ENCODE peak calls at places on chromosomes 5 and 9, in five cellular contexts. K is endothelial cell of umbilical vein, F is GM12878, T is A549, V is HepG2. N is an unnamed sample.

GRCh38 chr5:149485655-149486615 is 65.3 kb downstream of the CSNK1A1 start:
- DNase-seq in K (peak), T (peak), F (no peak), V (peak), N (no peak)

GRCh38 chr5:152560508-152561137 is 155.5 kb upstream of the NMUR2 start:
- DNase-seq in F (no peak), V (peak), K (peak), T (peak), N (peak)

GRCh38 chr5:91219141-91219802 is 163.8 kb downstream of the ARRDC3 start:
- DNase-seq in V (no peak), F (no peak), K (no peak), T (peak), N (peak)

GRCh38 chr9:113481176-113481805 is 17.8 kb downstream of the RGS3 start:
- DNase-seq in K (no peak), F (no peak), T (no peak), V (no peak), N (no peak)

GRCh38 chr5:91091471-91092234 is 291.5 kb downstream of the ARRDC3 start:
- DNase-seq in T (no peak), F (no peak), V (no peak), K (no peak), N (no peak)

GRCh38 chr5:88702328-88702727 is 180.7 kb downstream of the MEF2C start:
- DNase-seq in V (no peak), F (no peak), T (no peak), K (no peak), N (no peak)

GRCh38 chr9:124348831-124349230 is 66.4 kb downstream of the PSMB7 start:
- DNase-seq in V (no peak), F (no peak), T (no peak), K (no peak), N (no peak)

GRCh38 chr9:87040410-87041009 is 93.2 kb upstream of the GAS1 start:
- DNase-seq in F (no peak), V (no peak), T (no peak), K (no peak), N (no peak)

GRCh38 chr5:175873090-175873454 is 1.7 kb downstream of the CPLX2 start:
- DNase-seq in K (no peak), T (peak), V (peak), F (no peak), N (peak)

GRCh38 chr5:122846051-122846567 is 696 bp downstream of the SNX24 start:
- DNase-seq in K (no peak), T (peak), V (peak), F (no peak), N (peak)

GRCh38 chr5:40687316-40687715 is 7.6 kb downstream of the PTGER4 start:
- DNase-seq in K (peak), T (no peak), V (no peak), F (no peak), N (no peak)

GRCh38 chr9:113492343-113493079 is 29.0 kb downstream of the RGS3 start:
- DNase-seq in K (peak), V (no peak), T (no peak), F (no peak), N (peak)

GRCh38 chr5:174837919-174838902 is 113.8 kb downstream of the MSX2 start:
- DNase-seq in T (peak), F (no peak), K (no peak), V (no peak), N (peak)

GRCh38 chr9:78443946-78444345 is 147.0 kb downstream of the PSAT1 start:
- DNase-seq in K (no peak), F (no peak), V (no peak), T (no peak), N (no peak)

GRCh38 chr5:169856571-169856970 is 123.7 kb downstream of the INSYN2B start:
- DNase-seq in K (peak), V (no peak), F (no peak), T (peak), N (peak)

GRCh38 chr5:53323511-53323910 is 156.9 kb upstream of the FST start:
- DNase-seq in T (no peak), K (no peak), F (no peak), V (no peak), N (no peak)

GRCh38 chr9:37639109-37639748 is 11.5 kb upstream of the FRMPD1 start:
- DNase-seq in F (no peak), K (no peak), T (no peak), V (no peak), N (no peak)

GRCh38 chr5:153755913-153756500 is 265.5 kb downstream of the GRIA1 start:
- DNase-seq in F (no peak), V (no peak), K (no peak), T (no peak), N (no peak)

GRCh38 chr9:4550777-4551476 is 60.7 kb downstream of the SLC1A1 start:
- DNase-seq in T (no peak), V (no peak), F (no peak), K (peak), N (no peak)

GRCh38 chr5:52587131-52587530 is 200.6 kb upstream of the ITGA1 start:
- DNase-seq in F (no peak), V (no peak), K (no peak), T (no peak), N (no peak)

GRCh38 chr5:179914032-179914755 is 6.5 kb upstream of the TBC1D9B start:
- DNase-seq in K (no peak), F (no peak), V (peak), T (peak), N (peak)

GRCh38 chr9:109269839-109270238 is 51.0 kb downstream of the EPB41L4B start:
- DNase-seq in V (no peak), T (no peak), K (no peak), F (no peak), N (no peak)

GRCh38 chr9:98287383-98287782 is 31.9 kb upstream of the TBC1D2 start:
- DNase-seq in K (no peak), F (no peak), V (no peak), T (no peak), N (peak)

GRCh38 chr5:132267931-132268501 is 10.5 kb downstream of the PDLIM4 start:
- DNase-seq in T (no peak), F (no peak), K (no peak), V (peak), N (no peak)

GRCh38 chr5:15013654-15014463 is 142.3 kb upstream of the ANKH start:
- DNase-seq in V (peak), F (no peak), K (peak), T (peak), N (peak)

GRCh38 chr5:162391848-162392247 is 324.3 kb downstream of the GABRG2 start:
- DNase-seq in F (no peak), K (no peak), V (no peak), T (no peak), N (no peak)

GRCh38 chr9:69674112-69674511 is 1.9 kb upstream of the APBA1 start:
- DNase-seq in K (peak), V (no peak), F (no peak), T (no peak), N (no peak)

GRCh38 chr9:121725008-121725795 is 73.8 kb downstream of the DAB2IP start:
- DNase-seq in F (no peak), K (peak), T (no peak), V (no peak), N (no peak)

GRCh38 chr5:13478831-13479465 is 465.5 kb downstream of the DNAH5 start:
- DNase-seq in T (peak), F (no peak), V (peak), K (peak), N (peak)

GRCh38 chr9:18379073-18379811 is 94.7 kb upstream of the ADAMTSL1 start:
- DNase-seq in K (peak), V (no peak), F (no peak), T (no peak), N (no peak)

GRCh38 chr5:153237671-153238332 is 252.7 kb upstream of the GRIA1 start:
- DNase-seq in K (no peak), F (no peak), V (no peak), T (no peak), N (no peak)

GRCh38 chr9:69546265-69546664 is 125.9 kb downstream of the APBA1 start:
- DNase-seq in F (no peak), V (peak), K (peak), T (no peak), N (peak)

GRCh38 chr5:389197-389821 is 53.7 kb upstream of the EXOC3 start:
- DNase-seq in V (no peak), F (no peak), T (no peak), K (no peak), N (no peak)

DNA sequence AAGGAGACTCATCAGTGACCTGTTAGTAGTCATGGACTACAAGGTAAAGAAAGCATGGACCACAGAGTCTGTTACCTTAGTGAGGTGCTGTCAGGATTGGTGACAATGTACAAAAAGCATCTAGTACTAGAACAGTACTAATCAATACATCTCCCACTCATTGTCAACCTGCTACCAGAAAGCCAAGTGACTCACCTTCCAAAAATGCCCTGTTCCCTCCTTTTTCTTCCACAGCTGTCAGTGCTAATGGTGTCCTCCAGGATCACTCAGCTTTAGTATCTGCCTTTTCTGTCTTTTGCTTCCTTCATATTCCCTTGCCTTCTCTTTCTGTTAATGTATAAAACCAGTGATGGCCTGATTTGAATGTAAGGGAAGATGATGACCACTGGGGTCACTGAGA is 70.8 kb downstream of the SV2C start:
- DNase-seq in T (no peak), F (no peak), K (no peak), V (no peak), N (no peak)
- TF ChIP-seq MAX in T (no peak), F (no peak), K (no peak), V (no peak), N (no peak)

DNA sequence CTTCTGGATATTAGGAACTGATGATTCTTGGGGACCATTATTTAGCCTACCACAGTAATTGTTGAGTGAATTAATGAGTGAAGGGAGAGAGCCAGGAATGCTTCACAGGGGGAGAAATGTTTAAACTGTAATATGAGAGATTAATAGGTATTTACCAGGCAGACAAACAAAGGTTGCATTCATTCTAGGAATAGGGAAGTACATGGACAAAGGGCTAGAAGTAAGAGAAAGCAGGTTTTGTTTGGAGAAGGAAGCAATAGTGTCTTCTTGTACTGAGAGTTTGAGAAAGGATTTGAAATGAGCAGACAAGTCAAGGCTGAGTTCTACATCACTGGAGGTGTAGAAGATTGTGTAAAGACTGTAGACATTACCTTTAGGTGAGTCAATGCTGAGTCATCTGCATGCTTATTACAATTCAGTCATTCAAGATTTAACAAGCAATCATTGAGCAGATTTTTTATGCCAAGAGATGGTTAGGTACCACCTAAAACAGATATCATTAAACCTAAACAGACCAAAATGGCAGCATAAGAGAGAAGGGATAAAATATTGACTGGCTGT is 8.0 kb downstream of the TAF1L start:
- DNase-seq in T (no peak), V (peak), K (no peak), F (no peak), N (no peak)
- H3K4me3 ChIP-seq in T (no peak), V (no peak), K (no peak), F (no peak), N (no peak)

DNA sequence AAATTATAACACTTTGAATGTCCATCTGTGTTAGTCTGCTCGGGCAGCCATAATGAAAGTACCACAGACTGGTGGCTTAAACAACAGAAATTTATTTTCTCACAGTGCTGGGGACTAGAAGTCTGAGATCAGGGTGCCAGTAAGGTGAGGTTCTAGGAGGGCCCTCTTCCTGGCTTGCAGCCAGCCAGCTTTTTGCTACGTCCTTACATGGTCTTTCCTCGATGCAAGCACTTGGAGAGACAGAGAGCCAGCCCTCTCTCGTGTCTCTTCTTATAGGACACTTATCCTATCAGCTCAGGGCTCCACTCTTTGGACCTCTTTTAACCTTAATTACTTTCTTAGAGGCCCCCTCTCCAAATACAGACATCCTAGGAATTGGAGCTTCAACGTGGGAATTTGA is 351.8 kb downstream of the SPOCK1 start:
- DNase-seq in T (no peak), F (no peak), K (no peak), V (no peak), N (no peak)
- TF ChIP-seq MYC in T (no peak), F (no peak), K (no peak), V (no peak), N (no peak)

GRCh38 chr5:36369092-36369737 is 67.5 kb upstream of the RANBP3L start:
- DNase-seq in V (no peak), F (no peak), K (no peak), T (no peak), N (no peak)

GRCh38 chr5:36366883-36367282 is 65.2 kb upstream of the RANBP3L start:
- DNase-seq in V (no peak), T (no peak), F (no peak), K (no peak), N (no peak)

GRCh38 chr5:36364473-36364872 is 62.8 kb upstream of the RANBP3L start:
- DNase-seq in T (no peak), V (no peak), F (no peak), K (no peak), N (no peak)

GRCh38 chr5:36370073-36370472 is 68.4 kb upstream of the RANBP3L start:
- DNase-seq in F (no peak), K (no peak), V (no peak), T (no peak), N (no peak)

DNA sequence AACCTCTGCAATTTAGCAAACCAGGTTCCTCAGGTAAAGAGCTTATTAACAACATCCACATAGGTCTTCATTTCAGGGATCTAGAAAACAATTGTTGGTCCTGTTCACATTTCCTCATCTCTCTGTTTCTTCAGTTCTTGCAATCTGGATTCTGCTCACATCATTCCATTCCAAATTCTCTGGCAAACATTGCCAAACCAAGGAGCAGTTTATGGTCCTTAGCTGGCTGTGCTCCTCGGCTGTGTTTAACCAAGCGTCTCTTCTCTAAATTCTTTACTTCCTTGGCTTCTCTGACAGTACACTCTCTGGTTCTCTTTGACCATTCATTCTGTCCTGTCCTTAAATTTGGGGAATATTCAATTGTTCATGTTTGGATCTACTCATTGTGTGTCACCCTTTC is 65.8 kb upstream of the RANBP3L start:
- DNase-seq in K (no peak), V (no peak), T (no peak), F (no peak), N (no peak)
- TF ChIP-seq MAX in K (no peak), V (no peak), T (no peak), F (no peak), N (no peak)

GRCh38 chr5:57032151-57032551 is 80.2 kb upstream of the MIER3 start:
- DNase-seq in V (peak), T (peak), F (no peak), K (no peak), N (peak)
- H3K4me3 ChIP-seq in V (no peak), T (no peak), F (no peak), K (no peak), N (no peak)

GRCh38 chr5:140043508-140043872 is 391 bp upstream of the NRG2 start:
- DNase-seq in K (no peak), T (peak), V (no peak), F (no peak), N (no peak)
- TF ChIP-seq MYC in K (no peak), T (no peak), V (no peak), F (no peak), N (no peak)

GRCh38 chr9:7186175-7186574 is 428.4 kb downstream of the KDM4C start:
- DNase-seq in T (no peak), K (peak), F (no peak), V (peak), N (peak)

GRCh38 chr9:7180247-7180646 is 422.5 kb downstream of the KDM4C start:
- DNase-seq in T (no peak), V (no peak), F (no peak), K (no peak), N (no peak)

DNA sequence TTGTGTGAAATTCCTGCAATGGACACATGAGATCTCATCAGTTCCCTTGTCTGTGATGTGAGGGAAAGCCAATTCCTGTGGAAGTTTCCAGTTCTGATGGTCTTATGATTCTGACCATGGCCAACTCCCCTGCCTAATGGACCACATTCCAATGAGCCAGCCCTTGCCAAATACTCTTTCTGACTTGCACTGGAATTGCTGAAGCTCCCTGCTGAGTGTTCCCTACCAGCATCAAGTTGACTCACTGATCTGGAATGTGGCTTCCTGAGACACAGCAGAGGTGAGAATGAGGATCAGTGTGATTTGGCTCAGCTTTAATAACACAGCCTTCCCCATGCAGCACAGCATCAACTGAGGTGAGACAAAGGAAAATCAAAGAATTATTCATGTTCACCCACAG is 427.8 kb downstream of the KDM4C start:
- DNase-seq in T (peak), V (peak), K (peak), F (no peak), N (no peak)
- TF ChIP-seq MAX in T (peak), V (no peak), K (no peak), F (no peak), N (no peak)

N was measured in NB4.